ENCODE peak calls at places on chromosomes 7 and 10, in four cellular contexts. S is mesothelial cell of epicardium, E is GM13976, F is IMR-90. R is an unnamed sample.

GRCh38 chr10:11578802-11579255 is 32.6 kb downstream of the USP6NL start:
- DNase-seq in S (no peak), E (peak), F (no peak), R (no peak)

GRCh38 chr10:30403494-30403893 is 30.5 kb upstream of the MAP3K8 start:
- DNase-seq in E (no peak), F (no peak), S (no peak), R (no peak)

GRCh38 chr10:102863660-102864059 is 5.6 kb upstream of the AS3MT start:
- DNase-seq in S (no peak), F (no peak), E (no peak), R (no peak)

GRCh38 chr10:80429521-80429966 is 21.2 kb downstream of the PRXL2A start:
- DNase-seq in S (no peak), F (no peak), E (no peak), R (no peak)

GRCh38 chr10:123665371-123666286 is 526 bp upstream of the GPR26 start:
- DNase-seq in F (no peak), S (no peak), E (no peak), R (no peak)

GRCh38 chr10:117174439-117175214 is 22.7 kb upstream of the KCNK18 start:
- DNase-seq in E (peak), S (peak), F (peak), R (no peak)

GRCh38 chr7:143248781-143249354 is 14.4 kb upstream of the GSTK1 start:
- DNase-seq in F (no peak), S (no peak), E (no peak), R (no peak)

GRCh38 chr7:123151443-123151842 is 48.3 kb downstream of the SLC13A1 start:
- DNase-seq in S (no peak), F (no peak), E (no peak), R (no peak)

GRCh38 chr7:7323921-7324320 is 141.6 kb downstream of the C1GALT1 start:
- DNase-seq in E (no peak), F (no peak), S (no peak), R (no peak)

GRCh38 chr10:75726522-75727493 is 295.4 kb downstream of the LRMDA start:
- DNase-seq in F (no peak), S (no peak), E (no peak), R (no peak)

GRCh38 chr7:116687801-116688201 is 15.8 kb downstream of the MET start:
- DNase-seq in F (peak), E (no peak), S (no peak), R (no peak)

GRCh38 chr10:35517431-35518181 is 87.5 kb upstream of the GJD4 start:
- DNase-seq in S (no peak), E (no peak), F (peak), R (no peak)

GRCh38 chr7:489876-490275 is 29.8 kb downstream of the PDGFA start:
- DNase-seq in S (no peak), F (no peak), E (no peak), R (no peak)

GRCh38 chr7:88224596-88225275 is 4.9 kb upstream of the SRI start:
- DNase-seq in E (no peak), F (peak), S (no peak), R (no peak)

GRCh38 chr10:71383972-71384687 is 12.6 kb upstream of the CDH23 start:
- DNase-seq in E (peak), S (peak), F (peak), R (no peak)

GRCh38 chr10:128774979-128775378 is 648.8 kb upstream of the MKI67 start:
- DNase-seq in S (no peak), E (no peak), F (no peak), R (no peak)

GRCh38 chr10:79063661-79064490 is 4.9 kb upstream of the ZMIZ1 start:
- DNase-seq in E (no peak), F (no peak), S (no peak), R (no peak)

GRCh38 chr7:98862716-98863420 is 6.9 kb downstream of the TMEM130 start:
- DNase-seq in F (no peak), E (no peak), S (no peak), R (no peak)

GRCh38 chr7:66267249-66267648 is 62.1 kb downstream of the TPST1 start:
- DNase-seq in F (peak), S (no peak), E (no peak), R (no peak)

GRCh38 chr7:92904292-92905131 is 68.1 kb upstream of the CDK6 start:
- DNase-seq in S (no peak), F (peak), E (peak), R (no peak)

GRCh38 chr7:31648288-31648687 is 38.7 kb upstream of the PPP1R17 start:
- DNase-seq in S (no peak), F (peak), E (no peak), R (no peak)

GRCh38 chr7:31651234-31651633 is 35.8 kb upstream of the PPP1R17 start:
- DNase-seq in S (no peak), F (no peak), E (no peak), R (no peak)

GRCh38 chr7:31646969-31647368 is 40.0 kb upstream of the PPP1R17 start:
- DNase-seq in E (no peak), S (no peak), F (no peak), R (no peak)

DNA sequence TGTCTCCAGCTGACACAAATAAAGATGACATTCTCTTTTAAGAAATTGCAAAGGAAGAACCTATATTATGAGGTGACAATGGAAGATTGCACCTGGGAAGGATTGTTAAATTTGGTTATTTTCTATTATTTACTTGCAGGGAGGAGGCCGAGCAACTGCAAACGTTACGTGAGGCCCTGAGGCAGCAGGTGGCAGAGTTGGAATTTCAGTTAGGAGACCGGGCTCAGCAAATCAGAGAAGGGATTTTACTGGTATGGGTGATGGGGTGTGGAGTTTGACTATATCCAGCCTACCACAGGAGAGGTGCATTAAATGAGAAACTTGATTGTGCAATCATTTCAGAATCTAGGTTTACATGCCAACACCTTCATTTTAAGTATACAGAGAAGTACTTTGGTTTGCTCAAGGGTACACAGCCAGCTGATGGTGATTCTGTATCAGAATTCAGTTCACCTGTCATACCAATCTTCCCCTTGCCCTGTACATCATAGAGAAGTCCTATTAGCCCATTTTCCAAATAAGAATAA is 35.2 kb upstream of the PPP1R17 start:
- DNase-seq in F (no peak), E (no peak), S (no peak), R (no peak)
- TF ChIP-seq CTCF in F (no peak), E (no peak), S (no peak), R (no peak)

GRCh38 chr10:33129181-33129928 is 171.3 kb upstream of the ITGB1 start:
- DNase-seq in E (no peak), F (peak), S (no peak), R (no peak)
- TF ChIP-seq CTCF in E (no peak), F (peak), S (no peak), R (no peak)

GRCh38 chr7:128427289-128427891 is 17.6 kb upstream of the IMPDH1 start:
- DNase-seq in F (peak), E (peak), S (no peak), R (no peak)

GRCh38 chr7:128422037-128422436 is 12.3 kb upstream of the IMPDH1 start:
- DNase-seq in F (no peak), S (no peak), E (no peak), R (no peak)

GRCh38 chr7:128422856-128423255 is 13.1 kb upstream of the IMPDH1 start:
- DNase-seq in S (no peak), F (no peak), E (no peak), R (no peak)

GRCh38 chr7:128424936-128425335 is 15.2 kb upstream of the IMPDH1 start:
- DNase-seq in F (no peak), E (no peak), S (no peak), R (no peak)

GRCh38 chr7:128425851-128426250 is 16.1 kb upstream of the IMPDH1 start:
- DNase-seq in E (peak), F (peak), S (peak), R (no peak)
- TF ChIP-seq CTCF in E (peak), F (peak), S (peak), R (peak)

DNA sequence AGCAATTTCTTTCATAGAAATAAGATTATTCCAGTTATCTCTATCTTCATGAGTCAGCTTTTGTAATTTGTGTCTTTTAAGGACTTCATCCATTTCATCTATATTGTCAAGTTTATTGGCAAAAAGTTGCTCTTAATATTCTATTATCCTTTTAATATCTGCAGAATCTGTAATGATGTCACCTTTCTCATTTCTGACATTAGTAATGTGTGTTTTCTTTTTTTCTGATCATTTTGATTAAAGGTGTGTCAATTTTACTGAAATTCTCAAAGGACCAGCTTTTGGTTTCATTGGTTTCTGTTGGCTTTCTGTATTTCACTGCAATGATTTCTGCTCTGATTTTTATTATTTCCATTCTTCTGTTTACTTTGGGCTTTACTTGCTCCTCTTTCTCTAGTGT is 17.9 kb upstream of the OR2AE1 start:
- DNase-seq in F (no peak), E (no peak), S (no peak), R (no peak)
- TF ChIP-seq CTCF in F (no peak), E (no peak), S (no peak), R (no peak)

DNA sequence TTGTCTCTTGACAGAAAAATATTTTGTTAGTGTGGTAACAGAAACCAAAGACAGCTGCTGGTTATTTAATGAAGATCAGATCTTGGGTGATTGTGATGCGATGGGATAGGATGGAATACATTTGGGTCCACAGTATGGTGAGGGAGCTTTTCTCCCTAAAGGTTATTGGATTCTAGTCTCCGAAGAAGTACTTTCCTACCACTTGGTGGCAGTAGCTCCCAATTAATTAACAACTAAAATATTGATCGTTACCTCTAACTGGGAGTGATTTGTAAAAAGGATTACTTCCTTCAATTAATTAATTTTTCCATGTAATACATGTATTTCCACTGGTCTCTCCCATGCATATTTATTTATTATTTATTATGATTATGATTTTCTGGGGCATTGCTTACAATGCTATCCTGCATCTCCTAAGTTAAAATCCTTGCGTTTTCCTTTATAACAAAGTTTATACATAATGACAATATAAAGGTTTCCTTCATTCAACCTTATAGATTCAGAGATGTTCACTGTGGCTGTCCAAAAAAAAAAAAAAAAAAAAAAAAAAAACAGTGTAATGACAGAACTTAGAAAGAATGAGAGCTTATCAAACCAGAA is 25.6 kb downstream of the TMEM196 start:
- DNase-seq in F (peak), S (no peak), E (peak), R (no peak)
- TF ChIP-seq CTCF in F (peak), S (peak), E (peak), R (no peak)

GRCh38 chr7:153090757-153091156 is 331.2 kb downstream of the ACTR3B start:
- DNase-seq in S (no peak), F (no peak), E (no peak), R (no peak)
- TF ChIP-seq CTCF in S (no peak), F (no peak), E (no peak), R (no peak)

GRCh38 chr10:122241836-122242235 is 29.3 kb upstream of the BTBD16 start:
- DNase-seq in E (no peak), F (no peak), S (no peak), R (no peak)

GRCh38 chr10:122237326-122237725 is 33.8 kb upstream of the BTBD16 start:
- DNase-seq in F (no peak), E (no peak), S (no peak), R (no peak)

GRCh38 chr10:122240401-122240800 is 30.7 kb upstream of the BTBD16 start:
- DNase-seq in E (no peak), F (no peak), S (no peak), R (no peak)

GRCh38 chr10:122242266-122242665 is 28.8 kb upstream of the BTBD16 start:
- DNase-seq in F (no peak), S (no peak), E (no peak), R (no peak)

GRCh38 chr10:122239578-122240257 is 31.4 kb upstream of the BTBD16 start:
- DNase-seq in F (peak), S (no peak), E (no peak), R (no peak)
- TF ChIP-seq CTCF in F (no peak), S (no peak), E (no peak), R (no peak)

DNA sequence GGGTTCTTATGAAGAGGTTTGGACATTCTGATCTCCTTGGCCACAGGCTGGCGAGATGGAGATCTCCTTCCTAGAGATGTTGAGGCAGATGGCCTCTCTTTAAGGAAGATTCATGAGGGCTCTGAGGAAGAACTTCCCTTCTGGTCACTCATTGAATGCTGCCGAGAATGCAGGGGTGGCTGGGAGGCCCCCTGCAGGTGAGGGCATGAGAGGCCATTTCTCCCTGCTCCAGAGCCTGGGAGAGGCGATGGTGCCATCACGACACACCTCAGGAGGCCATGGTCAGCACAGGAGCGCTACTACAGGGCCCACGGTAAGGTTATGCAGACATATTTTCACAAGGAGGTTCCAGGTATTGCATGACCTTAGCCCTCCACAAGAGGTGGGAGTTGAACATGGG is 40.2 kb downstream of the CXCL12 start:
- DNase-seq in F (no peak), S (no peak), E (no peak), R (no peak)
- TF ChIP-seq CTCF in F (no peak), S (no peak), E (no peak), R (no peak)

GRCh38 chr10:56823849-56824248 is 462.8 kb upstream of the ZWINT start:
- DNase-seq in S (no peak), E (peak), F (no peak), R (no peak)
- TF ChIP-seq CTCF in S (peak), E (peak), F (peak), R (no peak)

GRCh38 chr10:124875596-124875995 is 66.3 kb upstream of the ZRANB1 start:
- DNase-seq in S (no peak), F (peak), E (no peak), R (no peak)
- TF ChIP-seq CTCF in S (no peak), F (peak), E (no peak), R (no peak)